ENCODE peak calls at places on chromosome 22, in four cellular contexts. One of them, this sample, is unnamed.

GRCh38 chr22:22878801-22879674 is 8.6 kb upstream of the IGLL5 start:
- DNase-seq in H1: no peak
- DNase-seq in K562: peak; percentile 55
- DNase-seq in HepG2: no peak
- DNase-seq in this sample: no peak

GRCh38 chr22:44037519-44038370 is 13.6 kb downstream of the PARVB start:
- DNase-seq in H1: no peak
- DNase-seq in K562: no peak
- DNase-seq in HepG2: no peak
- DNase-seq in this sample: peak; percentile 69

GRCh38 chr22:48957987-48958321 is 869.7 kb downstream of the BRD1 start:
- DNase-seq in H1: no peak
- DNase-seq in K562: no peak
- DNase-seq in HepG2: no peak
- DNase-seq in this sample: no peak

GRCh38 chr22:22244337-22245250 is at the start of gene VPREB1:
- DNase-seq in H1: no peak
- DNase-seq in K562: peak; percentile 19
- DNase-seq in HepG2: no peak
- DNase-seq in this sample: no peak

GRCh38 chr22:49027122-49027670 is 800.5 kb downstream of the BRD1 start:
- DNase-seq in H1: no peak
- DNase-seq in K562: no peak
- DNase-seq in HepG2: no peak
- DNase-seq in this sample: no peak

GRCh38 chr22:34395370-34395769 is 475.1 kb upstream of the LARGE1 start:
- DNase-seq in H1: no peak
- DNase-seq in K562: no peak
- DNase-seq in HepG2: no peak
- DNase-seq in this sample: no peak

GRCh38 chr22:20964799-20965103 is 2.3 kb upstream of the AIFM3 start:
- DNase-seq in H1: no peak
- DNase-seq in K562: no peak
- DNase-seq in HepG2: no peak
- DNase-seq in this sample: no peak

GRCh38 chr22:27992294-27993165 is 73.5 kb upstream of the PITPNB start:
- DNase-seq in H1: no peak
- DNase-seq in K562: no peak
- DNase-seq in HepG2: no peak
- DNase-seq in this sample: no peak

GRCh38 chr22:23591846-23592245 is 11.8 kb upstream of the IGLL1 start:
- DNase-seq in H1: no peak
- DNase-seq in K562: no peak
- DNase-seq in HepG2: no peak
- DNase-seq in this sample: no peak

GRCh38 chr22:39290724-39291161 is 28.7 kb downstream of the RPL3 start:
- DNase-seq in H1: no peak
- DNase-seq in K562: no peak
- DNase-seq in HepG2: peak; percentile 56
- DNase-seq in this sample: no peak

GRCh38 chr22:17974703-17975372 is 49.5 kb downstream of the MICAL3 start:
- DNase-seq in H1: no peak
- DNase-seq in K562: no peak
- DNase-seq in HepG2: no peak
- DNase-seq in this sample: no peak

GRCh38 chr22:46881373-46882118 is 119.1 kb downstream of the TBC1D22A start:
- DNase-seq in H1: no peak
- DNase-seq in K562: no peak
- DNase-seq in HepG2: no peak
- DNase-seq in this sample: no peak

GRCh38 chr22:39559456-39560105 is 11.0 kb upstream of the CACNA1I start:
- DNase-seq in H1: peak; percentile 86
- DNase-seq in K562: peak; percentile 79
- DNase-seq in HepG2: no peak
- DNase-seq in this sample: no peak

GRCh38 chr22:27337676-27338075 is 463.9 kb downstream of the MN1 start:
- DNase-seq in H1: no peak
- DNase-seq in K562: no peak
- DNase-seq in HepG2: no peak
- DNase-seq in this sample: no peak

GRCh38 chr22:44937216-44937615 is 72.6 kb downstream of the PHF21B start:
- DNase-seq in H1: no peak
- DNase-seq in K562: no peak
- DNase-seq in HepG2: no peak
- DNase-seq in this sample: no peak

GRCh38 chr22:32985899-32986772 is 72.0 kb downstream of the SYN3 start:
- DNase-seq in H1: peak; percentile 86
- DNase-seq in K562: peak; percentile 67
- DNase-seq in HepG2: peak; percentile 70
- DNase-seq in this sample: peak; percentile 57

GRCh38 chr22:22593964-22594656 is 35.0 kb upstream of the PRAME start:
- DNase-seq in H1: peak; percentile 73
- DNase-seq in K562: peak; percentile 100
- DNase-seq in HepG2: peak; percentile 27
- DNase-seq in this sample: peak; percentile 48

GRCh38 chr22:38305481-38306448 is 11.5 kb downstream of the CSNK1E start:
- DNase-seq in H1: no peak
- DNase-seq in K562: no peak
- DNase-seq in HepG2: no peak
- DNase-seq in this sample: no peak

GRCh38 chr22:44192811-44193536 is 12.2 kb downstream of the PARVG start:
- DNase-seq in H1: no peak
- DNase-seq in K562: no peak
- DNase-seq in HepG2: no peak
- DNase-seq in this sample: no peak

GRCh38 chr22:41976070-41976901 is 7.0 kb downstream of the SEPTIN3 start:
- DNase-seq in H1: peak; percentile 79
- DNase-seq in K562: peak; percentile 72
- DNase-seq in HepG2: no peak
- DNase-seq in this sample: no peak
- H3K27me3 ChIP-seq in H1: peaks cover 10% of the 10 kb centered on the region
- H3K27me3 ChIP-seq in K562: peaks cover 9% of the 10 kb centered on the region
- H3K27me3 ChIP-seq in HepG2: peaks cover 70% of the 10 kb centered on the region
- H3K27me3 ChIP-seq in this sample: peaks cover 15% of the 10 kb centered on the region

DNA sequence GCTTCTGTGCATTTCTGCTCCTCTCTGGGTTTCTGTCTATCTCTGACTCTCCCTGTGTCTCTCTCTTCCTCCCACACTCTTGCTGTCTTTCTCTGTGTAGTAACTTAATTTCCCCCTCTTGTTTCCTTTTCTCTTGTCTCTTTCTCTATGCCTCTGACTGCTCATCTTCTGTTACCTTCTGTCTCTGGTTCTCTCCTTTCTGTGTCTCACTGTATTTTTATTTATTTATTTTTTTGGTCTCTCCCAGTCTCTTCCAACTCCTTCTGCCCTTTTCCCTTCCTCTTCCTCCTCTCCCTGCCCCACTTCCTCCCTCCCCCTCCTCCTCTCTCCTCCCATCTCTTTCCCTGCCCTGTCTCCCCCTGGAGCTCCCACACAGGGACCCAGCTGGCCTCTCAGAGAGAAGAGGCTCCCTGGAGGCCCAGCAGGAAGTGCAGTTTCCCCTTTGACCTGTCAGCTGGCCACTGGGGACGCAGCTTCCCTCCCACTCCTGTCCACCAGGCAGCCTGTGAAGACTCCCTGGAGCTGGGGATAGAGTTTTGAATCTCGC is 38.3 kb upstream of the MYH9 start:
- DNase-seq in H1: peak; percentile 50
- DNase-seq in K562: peak; percentile 72
- DNase-seq in HepG2: peak; percentile 74
- DNase-seq in this sample: no peak
- TF ChIP-seq CTCF in H1: no peak
- TF ChIP-seq CTCF in K562: peak; percentile 41
- TF ChIP-seq CTCF in HepG2: peak; percentile 53
- TF ChIP-seq CTCF in this sample: no peak

GRCh38 chr22:18991828-18992442 is 55.8 kb upstream of the PRODH start:
- DNase-seq in H1: peak; percentile 36
- DNase-seq in K562: peak; percentile 15
- DNase-seq in HepG2: no peak
- DNase-seq in this sample: no peak

GRCh38 chr22:18990355-18991137 is 54.5 kb upstream of the PRODH start:
- DNase-seq in H1: peak; percentile 37
- DNase-seq in K562: no peak
- DNase-seq in HepG2: no peak
- DNase-seq in this sample: no peak

GRCh38 chr22:18992543-18993198 is 56.6 kb upstream of the PRODH start:
- DNase-seq in H1: peak; percentile 35
- DNase-seq in K562: no peak
- DNase-seq in HepG2: no peak
- DNase-seq in this sample: no peak

GRCh38 chr22:18988958-18989357 is 52.9 kb upstream of the PRODH start:
- DNase-seq in H1: no peak
- DNase-seq in K562: no peak
- DNase-seq in HepG2: no peak
- DNase-seq in this sample: no peak

DNA sequence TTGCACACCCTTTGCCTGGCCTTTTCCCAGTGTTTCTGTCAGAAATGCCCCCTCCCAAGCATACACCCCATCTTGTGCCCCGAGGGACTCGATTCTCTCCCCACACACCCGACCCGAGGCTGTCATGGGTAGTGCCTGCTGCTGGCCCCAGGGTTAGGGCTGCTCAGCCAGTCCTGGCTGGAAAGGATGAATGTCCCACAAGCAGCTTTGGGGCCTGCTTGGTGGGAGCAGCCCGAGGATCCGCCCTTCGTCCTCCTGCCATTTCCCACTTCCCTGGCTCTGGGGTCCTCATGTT is 55.0 kb upstream of the PRODH start:
- DNase-seq in H1: no peak
- DNase-seq in K562: no peak
- DNase-seq in HepG2: no peak
- DNase-seq in this sample: no peak
- TF ChIP-seq FOSL1 in H1: no peak
- TF ChIP-seq FOSL1 in K562: no peak
- TF ChIP-seq FOSL1 in HepG2: no peak
- TF ChIP-seq FOSL1 in this sample: no peak

GRCh38 chr22:19716041-19716828 is 1.9 kb downstream of the SEPTIN5 start:
- DNase-seq in H1: no peak
- DNase-seq in K562: no peak
- DNase-seq in HepG2: no peak
- DNase-seq in this sample: no peak
- H3K27me3 ChIP-seq in H1: peaks cover 32% of the 10 kb centered on the region
- H3K27me3 ChIP-seq in K562: no peaks in the 10 kb centered on the region
- H3K27me3 ChIP-seq in HepG2: peaks cover 86% of the 10 kb centered on the region
- H3K27me3 ChIP-seq in this sample: no peaks in the 10 kb centered on the region

GRCh38 chr22:41197046-41197807 is 7.9 kb upstream of the L3MBTL2 start:
- DNase-seq in H1: peak; percentile 93
- DNase-seq in K562: peak; percentile 92
- DNase-seq in HepG2: peak; percentile 56
- DNase-seq in this sample: no peak
- TF ChIP-seq CTCF in H1: no peak
- TF ChIP-seq CTCF in K562: peak; percentile 18
- TF ChIP-seq CTCF in HepG2: peak; percentile 35
- TF ChIP-seq CTCF in this sample: no peak

DNA sequence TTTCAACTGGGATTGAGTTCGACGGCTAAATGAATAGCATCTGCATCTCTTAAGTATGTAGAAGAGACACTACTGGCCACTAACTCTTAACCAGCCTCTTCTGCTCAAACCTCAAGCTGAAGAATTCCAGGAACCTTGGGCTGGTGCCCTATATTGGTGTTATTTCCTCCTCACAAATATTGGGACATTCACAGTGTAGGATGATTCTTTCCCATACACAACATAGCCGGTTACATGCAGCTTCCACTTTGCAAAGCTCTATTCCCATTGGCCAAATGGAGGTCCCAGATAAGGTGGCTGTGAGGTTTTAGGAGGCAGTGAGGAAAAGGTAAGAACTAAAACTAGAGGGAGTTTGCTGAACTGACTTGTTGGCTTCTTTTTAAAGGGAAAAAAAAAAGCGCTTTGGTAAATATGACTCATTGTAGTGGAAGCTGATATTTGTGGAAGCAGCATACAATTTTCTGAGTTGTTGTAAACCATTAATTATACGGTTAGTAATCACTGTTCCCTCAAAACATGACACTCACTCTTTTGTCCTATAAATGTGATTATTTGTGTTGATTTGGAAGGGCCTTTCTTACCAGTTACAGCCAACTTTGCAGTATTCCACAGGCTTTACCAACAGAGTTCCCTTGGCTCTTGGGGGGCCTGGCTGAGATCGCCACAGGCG is 17.6 kb downstream of the C22orf31 start:
- DNase-seq in H1: no peak
- DNase-seq in K562: no peak
- DNase-seq in HepG2: no peak
- DNase-seq in this sample: no peak
- TF ChIP-seq FOSL1 in H1: no peak
- TF ChIP-seq FOSL1 in K562: no peak
- TF ChIP-seq FOSL1 in HepG2: no peak
- TF ChIP-seq FOSL1 in this sample: no peak

DNA sequence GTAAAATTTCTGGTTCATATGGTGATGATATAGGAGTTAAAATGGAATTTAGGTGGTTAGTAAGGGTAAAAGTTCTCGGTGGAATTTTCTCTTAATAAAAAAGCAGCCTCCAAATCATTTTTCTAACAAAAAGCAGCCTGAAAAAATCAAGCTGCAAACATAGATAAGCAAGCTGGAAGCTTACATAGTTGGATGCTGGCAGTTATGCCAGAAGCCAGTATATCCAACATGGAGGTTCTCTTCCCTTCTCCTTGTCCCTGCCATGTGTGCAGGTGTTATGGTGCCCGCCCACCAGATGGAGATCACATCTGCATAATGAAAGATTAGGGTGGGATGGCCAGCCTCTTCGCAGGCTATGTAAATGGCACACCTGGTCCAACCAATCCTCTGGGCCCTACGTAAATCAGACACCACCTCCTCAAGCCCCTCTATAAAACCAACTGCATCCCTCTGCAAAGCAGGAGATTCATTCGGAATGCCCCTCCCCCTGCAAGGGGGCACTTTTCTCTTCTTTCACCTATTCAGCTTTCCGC is 22.4 kb downstream of the PIWIL3 start:
- DNase-seq in H1: no peak
- DNase-seq in K562: peak; percentile 18
- DNase-seq in HepG2: no peak
- DNase-seq in this sample: no peak
- H3K27me3 ChIP-seq in H1: no peaks in the 10 kb centered on the region
- H3K27me3 ChIP-seq in K562: no peaks in the 10 kb centered on the region
- H3K27me3 ChIP-seq in HepG2: peaks cover 22% of the 10 kb centered on the region
- H3K27me3 ChIP-seq in this sample: peaks cover 56% of the 10 kb centered on the region

DNA sequence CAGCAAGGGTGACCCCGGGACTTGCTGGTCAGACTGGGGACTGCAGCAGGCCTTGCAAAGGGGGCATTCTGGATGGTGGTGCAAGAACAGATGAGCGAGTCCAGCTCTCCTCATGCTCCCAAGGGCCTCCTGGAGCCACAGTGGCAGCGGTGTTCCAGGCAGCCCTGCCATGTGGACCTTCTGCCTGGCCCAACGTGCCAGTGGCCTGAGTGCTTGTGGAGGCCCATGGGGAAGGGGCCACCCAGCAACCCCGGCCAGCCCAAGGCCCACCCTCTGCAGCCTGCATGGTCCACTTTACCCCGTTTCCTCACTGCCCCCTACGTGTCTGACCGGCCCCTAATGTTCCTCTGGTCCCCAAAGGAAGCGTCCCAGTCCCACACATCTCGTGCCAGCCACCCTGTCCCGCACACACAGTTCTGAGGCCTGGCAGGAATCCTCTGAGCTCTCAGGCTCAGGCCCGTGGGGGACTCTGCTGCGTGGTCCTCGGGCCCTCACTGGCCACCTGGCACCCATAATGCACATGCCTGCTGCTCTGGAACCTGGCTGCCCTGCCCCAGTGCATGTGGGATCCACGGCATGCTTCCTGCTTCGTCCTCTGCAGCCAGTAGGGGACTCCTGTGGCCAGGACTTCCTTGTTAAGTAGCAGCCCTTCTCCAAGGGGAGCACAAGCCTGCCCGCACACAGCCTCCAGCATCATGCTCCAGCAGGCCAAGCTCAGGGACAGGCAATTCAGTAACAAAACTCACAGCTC is 85.5 kb downstream of the DGCR2 start:
- DNase-seq in H1: no peak
- DNase-seq in K562: no peak
- DNase-seq in HepG2: no peak
- DNase-seq in this sample: no peak
- TF ChIP-seq CTCF in H1: peak; percentile 44
- TF ChIP-seq CTCF in K562: peak; percentile 62
- TF ChIP-seq CTCF in HepG2: peak; percentile 33
- TF ChIP-seq CTCF in this sample: no peak